ENCODE peak calls at places on chromosomes 4 and X, in nine cellular contexts. S is stimulated activated naive CD4-positive, alpha-beta T cell; U is GM06990; K is hepatocyte; E is thoracic aorta; V is effector CD4-positive, alpha-beta T cell; N is neural crest cell; M is HTR-8/SVneo; G is occipital lobe. J is an unnamed sample.

GRCh38 chrX:124406294-124407013 is 60.1 kb downstream of the SH2D1A start:
- DNase-seq in S (peak; percentile 62), M (peak; percentile 30), G (peak; percentile 8), V (peak; percentile 48), N (peak; percentile 72), U (no peak), E (peak; percentile 1), K (peak; percentile 73), J (peak; percentile 74)

GRCh38 chr4:139666735-139667266 is 1.2 kb downstream of the MGST2 start:
- DNase-seq in G (no peak), M (peak; percentile 37), K (peak; percentile 77), S (peak; percentile 8), N (no peak), E (no peak), U (no peak), V (no peak), J (peak; percentile 49)

GRCh38 chr4:126859314-126859713 is 773.4 kb upstream of the INTU start:
- DNase-seq in K (no peak), M (no peak), G (no peak), U (no peak), S (no peak), N (no peak), V (no peak), E (no peak), J (no peak)

GRCh38 chr4:74400395-74400794 is 35.5 kb downstream of the EREG start:
- DNase-seq in M (no peak), E (no peak), K (no peak), G (no peak), N (no peak), S (no peak), U (no peak), V (no peak), J (no peak)

GRCh38 chr4:137531121-137531520 is 1.2 kb downstream of the PCDH18 start:
- DNase-seq in N (no peak), E (no peak), M (no peak), U (no peak), G (no peak), K (peak; percentile 57), S (no peak), V (no peak), J (peak; percentile 68)

GRCh38 chrX:96715412-96715940 is 30.8 kb downstream of the DIAPH2 start:
- DNase-seq in G (no peak), U (no peak), M (no peak), N (no peak), K (no peak), S (no peak), E (no peak), V (no peak), J (no peak)

GRCh38 chrX:50067435-50068292 is 133.1 kb downstream of the AKAP4 start:
- DNase-seq in N (peak; percentile 22), K (peak; percentile 80), V (no peak), G (peak; percentile 1), U (no peak), S (no peak), M (no peak), E (peak; percentile 1), J (peak; percentile 51)

GRCh38 chr4:110484767-110485166 is 8.8 kb downstream of the ENPEP start:
- DNase-seq in U (no peak), M (no peak), V (no peak), K (peak; percentile 46), S (no peak), E (no peak), G (peak; percentile 24), N (no peak), J (no peak)

GRCh38 chr4:43587746-43588145 is 695.2 kb downstream of the GRXCR1 start:
- DNase-seq in K (no peak), E (no peak), V (no peak), U (no peak), G (no peak), M (no peak), S (no peak), N (no peak), J (no peak)

GRCh38 chrX:118356154-118356701 is 10.3 kb downstream of the WDR44 start:
- DNase-seq in G (no peak), E (no peak), M (no peak), U (no peak), K (no peak), S (no peak), N (no peak), V (no peak), J (no peak)

GRCh38 chr4:120207021-120207420 is 140.4 kb upstream of the MAD2L1 start:
- DNase-seq in S (no peak), G (no peak), U (no peak), E (no peak), N (no peak), M (no peak), V (no peak), K (no peak), J (no peak)

GRCh38 chrX:100070334-100070849 is 339.7 kb downstream of the PCDH19 start:
- DNase-seq in E (no peak), N (no peak), G (no peak), M (no peak), K (no peak), S (no peak), V (no peak), U (no peak), J (no peak)

GRCh38 chr4:56668267-56668666 is 12.8 kb downstream of the HOPX start:
- DNase-seq in M (no peak), E (no peak), V (no peak), N (no peak), S (no peak), U (no peak), K (no peak), G (no peak), J (peak; percentile 47)

GRCh38 chrX:13511557-13512330 is 57.7 kb upstream of the EGFL6 start:
- DNase-seq in V (no peak), E (no peak), G (no peak), U (no peak), S (no peak), N (no peak), M (no peak), K (no peak), J (peak; percentile 29)

GRCh38 chr4:151690884-151691283 is 69.9 kb downstream of the GATB start:
- DNase-seq in U (no peak), N (no peak), E (no peak), M (no peak), V (no peak), K (no peak), S (no peak), G (no peak), J (no peak)

GRCh38 chr4:165016971-165017370 is 14.8 kb upstream of the TRIM60 start:
- DNase-seq in V (no peak), N (no peak), U (no peak), S (no peak), M (no peak), G (no peak), E (no peak), K (no peak), J (no peak)

GRCh38 chr4:70556856-70557255 is 35.2 kb upstream of the AMBN start:
- DNase-seq in S (no peak), E (no peak), G (no peak), N (no peak), U (no peak), V (no peak), K (no peak), M (no peak), J (peak; percentile 37)

GRCh38 chrX:23334536-23334870 is at the start of gene PTCHD1:
- DNase-seq in M (no peak), K (no peak), G (no peak), V (no peak), E (no peak), N (no peak), S (no peak), U (no peak), J (no peak)

GRCh38 chr4:73613130-73613529 is 7.1 kb downstream of the RASSF6 start:
- DNase-seq in U (no peak), V (no peak), M (no peak), E (no peak), K (no peak), S (no peak), N (no peak), G (no peak), J (no peak)

GRCh38 chr4:1381181-1381621 is 25.0 kb downstream of the NKX1-1 start:
- DNase-seq in V (no peak), U (no peak), M (no peak), K (no peak), G (no peak), E (no peak), N (no peak), S (no peak), J (no peak)

GRCh38 chr4:17511950-17512795 is at the start of gene QDPR:
- DNase-seq in K (peak; percentile 91), N (peak; percentile 76), E (no peak), G (peak; percentile 84), M (peak; percentile 82), V (peak; percentile 44), U (peak; percentile 88), S (peak; percentile 73), J (peak; percentile 95)

J was measured in cardiac muscle cell.